ENCODE peak calls at places on chromosomes 4 and X, in five cellular contexts. H is CD8-positive, alpha-beta memory T cell; P is small intestine; I is CD4-positive, alpha-beta memory T cell; T is sigmoid colon. N is an unnamed sample.

GRCh38 chr4:159946983-159947645 is 844.2 kb downstream of the RAPGEF2 start:
- DNase-seq in H (no peak), P (peak), I (no peak), T (no peak), N (peak)

GRCh38 chrX:131675596-131676194 is 131.8 kb downstream of the OR13H1 start:
- DNase-seq in H (no peak), P (no peak), I (no peak), T (no peak), N (peak)

GRCh38 chr4:7989654-7990053 is 50.0 kb upstream of the AFAP1 start:
- DNase-seq in H (no peak), P (no peak), I (no peak), T (no peak), N (no peak)

GRCh38 chr4:30979402-30979801 is 259.2 kb downstream of the PCDH7 start:
- DNase-seq in H (no peak), P (no peak), I (no peak), T (no peak), N (no peak)

GRCh38 chr4:69830529-69831269 is 29.2 kb downstream of the SULT1E1 start:
- DNase-seq in H (peak), P (peak), I (no peak), T (no peak), N (no peak)

GRCh38 chr4:184263910-184264732 is 46.4 kb upstream of the ENPP6 start:
- DNase-seq in H (peak), P (peak), I (peak), T (peak), N (peak)

GRCh38 chr4:145735330-145735638 is 55.3 kb downstream of the C4orf51 start:
- DNase-seq in H (no peak), P (no peak), I (no peak), T (no peak), N (no peak)

GRCh38 chr4:53905281-53905934 is 159.0 kb downstream of the CHIC2 start:
- DNase-seq in H (no peak), P (no peak), I (no peak), T (no peak), N (no peak)

GRCh38 chr4:2806392-2807355 is 13.8 kb downstream of the SH3BP2 start:
- DNase-seq in H (no peak), P (peak), I (no peak), T (peak), N (no peak)

GRCh38 chr4:105092356-105092755 is 54.3 kb upstream of the TET2 start:
- DNase-seq in H (no peak), P (peak), I (no peak), T (no peak), N (no peak)

N was measured in NCI-H460.